ENCODE peak calls at places on chromosomes 5 and 9, in eight cellular contexts. Q is HFF-Myc; W is CD8-positive, alpha-beta T cell; R is GM19239; U is germinal center; Z is heart right ventricle; L is psoas muscle; Y is astrocyte. S is an unnamed sample.

GRCh38 chr5:3034881-3035280 is 283.4 kb upstream of the IRX2 start:
- DNase-seq in Y (no peak), R (no peak), U (no peak), Q (no peak), W (peak), Z (no peak), L (no peak), S (no peak)

GRCh38 chr9:120510816-120511215 is 69.2 kb downstream of the CDK5RAP2 start:
- DNase-seq in Y (no peak), L (no peak), Q (no peak), U (no peak), W (no peak), Z (no peak), R (no peak), S (no peak)

GRCh38 chr9:74874220-74874619 is 13.5 kb downstream of the TRPM6 start:
- DNase-seq in U (no peak), Z (no peak), L (no peak), R (no peak), Q (no peak), W (no peak), Y (no peak), S (no peak)

GRCh38 chr5:28403846-28404245 is 1365.5 kb upstream of the CDH9 start:
- DNase-seq in Z (no peak), L (no peak), Y (peak), W (no peak), U (no peak), R (no peak), Q (no peak), S (no peak)

GRCh38 chr5:172647341-172648007 is 6.4 kb downstream of the NEURL1B start:
- DNase-seq in Y (no peak), R (no peak), W (no peak), Q (no peak), L (no peak), U (no peak), Z (no peak), S (no peak)

GRCh38 chr5:129001831-129002626 is 36.7 kb downstream of the SLC27A6 start:
- DNase-seq in L (no peak), Y (no peak), Z (no peak), Q (no peak), U (no peak), W (no peak), R (no peak), S (no peak)

GRCh38 chr5:155434267-155434666 is 420.7 kb downstream of the KIF4B start:
- DNase-seq in Q (no peak), L (no peak), Y (no peak), R (no peak), W (no peak), U (no peak), Z (no peak), S (no peak)

GRCh38 chr5:67038817-67039603 is 157.6 kb downstream of the CD180 start:
- DNase-seq in U (no peak), L (no peak), R (no peak), W (no peak), Y (peak), Q (no peak), Z (no peak), S (peak)

GRCh38 chr5:172858990-172859811 is 25.1 kb downstream of the ERGIC1 start:
- DNase-seq in R (no peak), L (peak), Y (peak), Z (peak), Q (no peak), U (no peak), W (no peak), S (peak)

GRCh38 chr9:84163227-84163626 is 177.3 kb downstream of the SLC28A3 start:
- DNase-seq in U (no peak), Y (no peak), Q (no peak), Z (no peak), L (no peak), R (no peak), W (no peak), S (no peak)

GRCh38 chr5:154308457-154309360 is 118.2 kb downstream of the GALNT10 start:
- DNase-seq in Y (peak), L (no peak), W (no peak), Q (no peak), Z (no peak), R (no peak), U (no peak), S (peak)

GRCh38 chr5:142108432-142109355 is at the start of gene NDFIP1:
- DNase-seq in Q (peak), W (peak), U (peak), R (peak), Z (peak), Y (peak), L (peak), S (peak)

GRCh38 chr9:114181583-114182409 is 26.5 kb downstream of the COL27A1 start:
- DNase-seq in Y (no peak), W (no peak), L (no peak), Q (no peak), U (no peak), R (no peak), Z (peak), S (no peak)

GRCh38 chr9:79360387-79361347 is 211.1 kb upstream of the TLE4 start:
- DNase-seq in L (no peak), R (no peak), Z (no peak), Q (no peak), W (no peak), U (no peak), Y (peak), S (peak)

GRCh38 chr9:81666123-81666522 is 23.2 kb downstream of the TLE1 start:
- DNase-seq in W (no peak), R (no peak), L (no peak), Y (peak), Z (no peak), Q (no peak), U (no peak), S (no peak)

GRCh38 chr5:104352954-104353353 is 790.4 kb upstream of the NUDT12 start:
- DNase-seq in L (no peak), Q (no peak), U (no peak), Z (no peak), R (no peak), Y (no peak), W (no peak), S (no peak)

GRCh38 chr9:38048319-38048969 is 20.6 kb downstream of the SHB start:
- DNase-seq in R (no peak), Y (peak), W (no peak), Z (no peak), L (no peak), Q (no peak), U (no peak), S (peak)

GRCh38 chr5:88602584-88602983 is 280.4 kb downstream of the MEF2C start:
- DNase-seq in U (peak), Z (no peak), L (no peak), W (no peak), Q (no peak), Y (no peak), R (no peak), S (no peak)

GRCh38 chr5:72860499-72860898 is 44.0 kb downstream of the TNPO1 start:
- DNase-seq in W (no peak), R (no peak), Y (peak), L (no peak), Z (no peak), Q (no peak), U (no peak), S (peak)

GRCh38 chr9:123860603-123861002 is 69.3 kb downstream of the DENND1A start:
- DNase-seq in Z (no peak), L (no peak), U (no peak), W (no peak), Y (no peak), R (no peak), Q (no peak), S (no peak)

GRCh38 chr9:22100626-22101025 is 91.5 kb upstream of the CDKN2B start:
- DNase-seq in Q (no peak), R (no peak), U (no peak), Z (no peak), Y (no peak), W (no peak), L (no peak), S (no peak)

GRCh38 chr5:41369799-41370198 is 140.6 kb downstream of the PLCXD3 start:
- DNase-seq in W (no peak), U (no peak), R (no peak), Z (no peak), Y (no peak), Q (no peak), L (no peak), S (no peak)

GRCh38 chr9:108151161-108151586 is 661.6 kb upstream of the KLF4 start:
- DNase-seq in R (no peak), W (no peak), L (no peak), U (no peak), Q (peak), Z (peak), Y (peak), S (peak)

GRCh38 chr5:35038891-35039290 is 8.9 kb downstream of the AGXT2 start:
- DNase-seq in W (no peak), L (no peak), Z (no peak), R (no peak), Q (no peak), Y (no peak), U (no peak), S (peak)